ENCODE peak calls at places on chromosomes 5 and 9, in ten cellular contexts. X is AG10803; U is fibroblast of pulmonary artery; K is HTR-8/SVneo; P is GDM1; A is T-cell; O is Calu3; Q is stomach; B is left cardiac atrium; D is activated T-helper 9 cell treated with anti-CD3 and anti-CD28 coated beads, Interleukin-2, amount 50 U/mL, for 16 hours. J is an unnamed sample.

GRCh38 chr9:123662057-123662776 is 267.7 kb downstream of the DENND1A start:
- DNase-seq in K (no peak), P (no peak), U (no peak), Q (no peak), B (no peak), A (no peak), X (no peak), O (no peak), D (no peak), J (no peak)

GRCh38 chr5:3190930-3191329 is 404.7 kb upstream of the IRX1 start:
- DNase-seq in B (no peak), K (no peak), Q (no peak), D (no peak), O (no peak), U (no peak), A (no peak), P (no peak), X (no peak), J (no peak)

GRCh38 chr5:4614088-4614487 is 526.0 kb upstream of the ADAMTS16 start:
- DNase-seq in P (no peak), K (no peak), B (peak), Q (no peak), A (no peak), X (no peak), U (no peak), O (no peak), D (no peak), J (no peak)

GRCh38 chr9:136079916-136080246 is 15.2 kb downstream of the NACC2 start:
- DNase-seq in O (no peak), X (no peak), P (no peak), A (no peak), K (no peak), Q (no peak), B (peak), D (no peak), U (no peak), J (no peak)

GRCh38 chr9:121601234-121601633 is 50.2 kb upstream of the DAB2IP start:
- DNase-seq in X (peak), B (no peak), U (peak), Q (no peak), P (no peak), A (no peak), K (no peak), D (no peak), O (no peak), J (no peak)

GRCh38 chr9:3467593-3468219 is 58.1 kb downstream of the RFX3 start:
- DNase-seq in D (peak), O (peak), P (peak), K (peak), U (peak), B (peak), A (peak), Q (peak), X (peak), J (peak)

GRCh38 chr5:115098041-115098702 is 71.5 kb downstream of the TRIM36 start:
- DNase-seq in O (peak), U (peak), P (peak), B (no peak), X (peak), A (no peak), D (no peak), K (peak), Q (no peak), J (peak)

GRCh38 chr9:121921444-121921843 is 171.7 kb downstream of the TTLL11 start:
- DNase-seq in A (no peak), Q (no peak), K (no peak), B (no peak), D (no peak), P (no peak), U (no peak), O (no peak), X (no peak), J (no peak)

GRCh38 chr5:76402251-76402879 is 720 bp upstream of the IQGAP2 start:
- DNase-seq in P (peak), B (peak), D (peak), U (peak), X (no peak), Q (peak), K (no peak), A (peak), O (peak), J (peak)

GRCh38 chr5:127699416-127699815 is 3.8 kb upstream of the CCDC192 start:
- DNase-seq in Q (no peak), B (no peak), D (no peak), O (no peak), X (no peak), P (no peak), K (no peak), U (no peak), A (no peak), J (no peak)

GRCh38 chr5:154485092-154485491 is 7.1 kb upstream of the HAND1 start:
- DNase-seq in Q (no peak), X (no peak), U (no peak), K (no peak), D (no peak), A (no peak), P (no peak), B (no peak), O (no peak), J (no peak)

GRCh38 chr5:8700691-8701090 is 831.7 kb downstream of the MTRR start:
- DNase-seq in K (no peak), P (no peak), U (no peak), Q (no peak), X (no peak), B (no peak), O (no peak), D (no peak), A (no peak), J (no peak)

GRCh38 chr9:109319072-109319630 is 1.7 kb downstream of the EPB41L4B start:
- DNase-seq in D (no peak), B (peak), Q (peak), P (no peak), U (no peak), X (no peak), A (no peak), O (no peak), K (no peak), J (peak)

GRCh38 chr5:132013711-132014110 is 2.3 kb upstream of the ACSL6 start:
- DNase-seq in K (no peak), O (no peak), X (no peak), D (no peak), U (no peak), P (no peak), B (no peak), A (no peak), Q (no peak), J (no peak)

GRCh38 chr9:17005085-17005484 is 129.8 kb upstream of the CNTLN start:
- DNase-seq in U (peak), X (peak), K (no peak), O (peak), P (no peak), A (no peak), B (peak), D (no peak), Q (peak), J (no peak)

GRCh38 chr9:34563262-34563661 is 26.3 kb downstream of the CNTFR start:
- DNase-seq in U (no peak), D (no peak), O (no peak), A (no peak), X (no peak), B (no peak), Q (no peak), P (no peak), K (no peak), J (no peak)

GRCh38 chr9:130962418-130963316 is 23.6 kb upstream of the FIBCD1 start:
- DNase-seq in X (peak), B (peak), D (no peak), K (peak), U (peak), A (no peak), Q (peak), P (no peak), O (peak), J (peak)

GRCh38 chr5:41507501-41507900 is 2.9 kb downstream of the PLCXD3 start:
- DNase-seq in A (no peak), Q (no peak), O (no peak), U (no peak), K (no peak), D (no peak), P (no peak), B (no peak), X (no peak), J (no peak)

GRCh38 chr9:16318516-16319060 is 551.9 kb downstream of the BNC2 start:
- DNase-seq in A (no peak), D (no peak), U (no peak), O (no peak), K (no peak), B (no peak), Q (no peak), P (no peak), X (no peak), J (no peak)

GRCh38 chr9:123167474-123167873 is 100.9 kb downstream of the STRBP start:
- DNase-seq in B (no peak), O (no peak), K (no peak), U (no peak), P (no peak), X (no peak), D (no peak), Q (no peak), A (no peak), J (no peak)

GRCh38 chr5:76714771-76715483 is 999 bp upstream of the F2R start:
- DNase-seq in X (no peak), Q (no peak), K (no peak), P (no peak), A (no peak), D (no peak), U (no peak), O (no peak), B (peak), J (no peak)

GRCh38 chr5:150560401-150561191 is 52.7 kb downstream of the NDST1 start:
- DNase-seq in B (peak), U (peak), O (peak), Q (peak), K (peak), X (peak), D (peak), P (peak), A (peak), J (peak)

GRCh38 chr5:34517249-34517648 is 138.9 kb upstream of the RAI14 start:
- DNase-seq in O (no peak), P (no peak), U (peak), D (no peak), B (no peak), Q (no peak), A (no peak), K (no peak), X (no peak), J (no peak)

J was measured in astrocyte of the hippocampus.